ENCODE peak calls at places on chromosome 3, in five cellular contexts. One of them, this sample, is unnamed.

GRCh38 chr3:123394391-123395022 is 54.4 kb downstream of the ADCY5 start:
- DNase-seq in transverse colon: no peak
- DNase-seq in brain microvascular endothelial cell: no peak
- DNase-seq in pancreas: no peak
- DNase-seq in choroid plexus epithelial cell: no peak
- DNase-seq in this sample: peak

GRCh38 chr3:173553635-173554280 is 156.2 kb downstream of the NLGN1 start:
- DNase-seq in transverse colon: no peak
- DNase-seq in brain microvascular endothelial cell: peak
- DNase-seq in pancreas: no peak
- DNase-seq in choroid plexus epithelial cell: peak
- DNase-seq in this sample: no peak

GRCh38 chr3:16012086-16012485 is 162.4 kb upstream of the GALNT15 start:
- DNase-seq in pancreas: no peak
- DNase-seq in brain microvascular endothelial cell: peak
- DNase-seq in transverse colon: no peak
- DNase-seq in choroid plexus epithelial cell: peak
- DNase-seq in this sample: no peak

GRCh38 chr3:36701903-36702374 is 62.4 kb downstream of the DCLK3 start:
- DNase-seq in choroid plexus epithelial cell: peak
- DNase-seq in pancreas: no peak
- DNase-seq in brain microvascular endothelial cell: peak
- DNase-seq in transverse colon: no peak
- DNase-seq in this sample: no peak

GRCh38 chr3:151798476-151798875 is 15.4 kb upstream of the AADAC start:
- DNase-seq in transverse colon: no peak
- DNase-seq in choroid plexus epithelial cell: peak
- DNase-seq in brain microvascular endothelial cell: peak
- DNase-seq in pancreas: no peak
- DNase-seq in this sample: no peak

GRCh38 chr3:136750922-136751258 is 1.3 kb downstream of the STAG1 start:
- DNase-seq in choroid plexus epithelial cell: peak
- DNase-seq in brain microvascular endothelial cell: no peak
- DNase-seq in transverse colon: no peak
- DNase-seq in pancreas: no peak
- DNase-seq in this sample: no peak

GRCh38 chr3:58027704-58028317 is 19.6 kb downstream of the FLNB start:
- DNase-seq in brain microvascular endothelial cell: no peak
- DNase-seq in choroid plexus epithelial cell: no peak
- DNase-seq in pancreas: no peak
- DNase-seq in transverse colon: no peak
- DNase-seq in this sample: no peak

GRCh38 chr3:54733079-54733478 is 194.8 kb downstream of the LRTM1 start:
- DNase-seq in pancreas: no peak
- DNase-seq in choroid plexus epithelial cell: no peak
- DNase-seq in transverse colon: no peak
- DNase-seq in brain microvascular endothelial cell: no peak
- DNase-seq in this sample: no peak

GRCh38 chr3:106457278-106458210 is 588.7 kb upstream of the CBLB start:
- DNase-seq in transverse colon: no peak
- DNase-seq in choroid plexus epithelial cell: peak
- DNase-seq in brain microvascular endothelial cell: peak
- DNase-seq in pancreas: no peak
- DNase-seq in this sample: peak

GRCh38 chr3:136818191-136818850 is 605 bp upstream of the SLC35G2 start:
- DNase-seq in choroid plexus epithelial cell: peak
- DNase-seq in transverse colon: peak
- DNase-seq in brain microvascular endothelial cell: peak
- DNase-seq in pancreas: peak
- DNase-seq in this sample: peak

GRCh38 chr3:95134693-95135375 is 1072.0 kb downstream of the NSUN3 start:
- DNase-seq in transverse colon: no peak
- DNase-seq in pancreas: no peak
- DNase-seq in brain microvascular endothelial cell: no peak
- DNase-seq in choroid plexus epithelial cell: peak
- DNase-seq in this sample: no peak

DNA sequence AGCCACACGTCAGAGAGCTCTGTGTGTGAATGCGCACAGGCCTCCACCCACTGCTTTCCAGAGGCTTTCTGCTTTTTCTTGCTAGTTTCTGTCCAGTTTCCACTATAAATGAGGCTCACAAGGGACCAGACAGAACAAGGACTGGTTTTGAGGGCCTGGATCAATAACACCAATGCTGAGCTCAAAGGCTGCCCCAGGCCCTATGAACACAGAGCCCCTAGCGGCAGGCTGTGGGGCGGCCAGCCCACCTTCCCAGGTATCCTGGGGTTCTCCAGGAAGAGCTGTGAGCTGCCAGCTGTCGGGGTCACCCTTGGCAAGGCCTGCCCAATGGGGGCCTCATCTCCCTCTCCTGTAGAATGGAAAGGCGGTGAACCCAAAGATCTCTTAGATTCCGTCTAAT is 2.2 kb upstream of the ITIH3 start:
- DNase-seq in brain microvascular endothelial cell: no peak
- DNase-seq in choroid plexus epithelial cell: no peak
- DNase-seq in pancreas: no peak
- DNase-seq in transverse colon: no peak
- DNase-seq in this sample: no peak
- TF ChIP-seq CTCF in brain microvascular endothelial cell: peak
- TF ChIP-seq CTCF in choroid plexus epithelial cell: peak
- TF ChIP-seq CTCF in pancreas: no peak
- TF ChIP-seq CTCF in transverse colon: no peak
- TF ChIP-seq CTCF in this sample: no peak

GRCh38 chr3:160576621-160577020 is 11.2 kb upstream of the KPNA4 start:
- DNase-seq in pancreas: no peak
- DNase-seq in brain microvascular endothelial cell: no peak
- DNase-seq in choroid plexus epithelial cell: peak
- DNase-seq in transverse colon: no peak
- DNase-seq in this sample: no peak

GRCh38 chr3:160577093-160577492 is 11.7 kb upstream of the KPNA4 start:
- DNase-seq in pancreas: no peak
- DNase-seq in brain microvascular endothelial cell: no peak
- DNase-seq in transverse colon: no peak
- DNase-seq in choroid plexus epithelial cell: no peak
- DNase-seq in this sample: no peak

GRCh38 chr3:160575589-160575988 is 10.2 kb upstream of the KPNA4 start:
- DNase-seq in brain microvascular endothelial cell: no peak
- DNase-seq in pancreas: no peak
- DNase-seq in transverse colon: no peak
- DNase-seq in choroid plexus epithelial cell: no peak
- DNase-seq in this sample: no peak

GRCh38 chr3:160574636-160575035 is 9.3 kb upstream of the KPNA4 start:
- DNase-seq in pancreas: no peak
- DNase-seq in transverse colon: no peak
- DNase-seq in choroid plexus epithelial cell: no peak
- DNase-seq in brain microvascular endothelial cell: no peak
- DNase-seq in this sample: no peak

DNA sequence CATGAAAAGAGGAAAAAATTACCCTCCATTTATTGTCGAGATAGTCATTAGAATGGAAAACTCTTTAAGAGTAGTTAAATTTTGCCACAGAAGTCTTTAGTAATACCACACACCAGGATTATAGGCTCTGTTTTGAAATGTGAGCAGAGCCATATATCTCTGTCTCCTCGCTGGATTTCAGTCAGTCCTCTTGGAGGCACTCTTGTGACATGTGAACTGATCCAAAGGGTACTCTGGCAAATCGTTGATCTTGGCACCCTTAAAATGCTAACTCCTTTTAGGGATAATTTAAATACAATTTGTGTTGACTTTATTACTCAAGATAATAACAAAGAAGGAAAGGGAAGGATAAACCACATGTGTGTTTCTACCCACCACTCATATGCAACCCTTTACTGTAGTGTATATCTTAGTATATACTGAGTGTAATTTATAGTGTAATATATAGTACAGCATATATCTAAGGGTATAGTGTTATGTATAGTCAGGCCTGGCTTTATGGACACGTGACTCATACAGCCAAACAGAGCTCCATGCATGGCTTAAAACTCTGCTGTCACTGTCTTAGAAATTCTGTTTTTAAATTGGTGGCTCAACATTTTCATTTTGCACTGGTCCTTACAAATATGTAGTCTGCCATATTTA is 12.3 kb upstream of the KPNA4 start:
- DNase-seq in brain microvascular endothelial cell: peak
- DNase-seq in choroid plexus epithelial cell: peak
- DNase-seq in transverse colon: no peak
- DNase-seq in pancreas: no peak
- DNase-seq in this sample: no peak
- TF ChIP-seq CTCF in brain microvascular endothelial cell: peak
- TF ChIP-seq CTCF in choroid plexus epithelial cell: peak
- TF ChIP-seq CTCF in transverse colon: no peak
- TF ChIP-seq CTCF in pancreas: no peak
- TF ChIP-seq CTCF in this sample: peak

DNA sequence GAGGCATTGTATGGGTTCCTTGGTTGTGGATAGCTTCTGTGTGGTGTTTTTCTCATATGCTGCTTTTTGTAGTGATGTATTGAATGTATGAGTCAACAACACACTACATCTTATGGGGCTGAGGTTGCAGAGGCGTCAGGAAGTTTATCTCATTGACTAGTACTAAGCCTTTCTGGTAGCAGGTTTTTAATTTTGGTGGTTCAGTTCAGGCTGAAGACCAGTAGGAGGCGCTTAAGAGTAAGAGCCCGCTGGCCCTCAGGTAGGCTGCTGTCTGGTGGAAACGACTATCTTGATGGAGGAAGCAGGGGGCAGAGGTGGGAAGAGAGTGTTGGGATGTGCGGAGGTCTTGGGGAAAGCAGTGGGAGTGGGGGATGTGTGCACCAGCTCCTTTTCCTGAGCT is 62.4 kb downstream of the RTP4 start:
- DNase-seq in pancreas: no peak
- DNase-seq in transverse colon: no peak
- DNase-seq in choroid plexus epithelial cell: no peak
- DNase-seq in brain microvascular endothelial cell: no peak
- DNase-seq in this sample: no peak
- TF ChIP-seq CTCF in pancreas: no peak
- TF ChIP-seq CTCF in transverse colon: no peak
- TF ChIP-seq CTCF in choroid plexus epithelial cell: peak
- TF ChIP-seq CTCF in brain microvascular endothelial cell: peak
- TF ChIP-seq CTCF in this sample: no peak

GRCh38 chr3:51307458-51307857 is 77.6 kb upstream of the MANF start:
- DNase-seq in pancreas: no peak
- DNase-seq in choroid plexus epithelial cell: no peak
- DNase-seq in brain microvascular endothelial cell: no peak
- DNase-seq in transverse colon: no peak
- DNase-seq in this sample: no peak

GRCh38 chr3:51306093-51306492 is 79.0 kb upstream of the MANF start:
- DNase-seq in pancreas: no peak
- DNase-seq in brain microvascular endothelial cell: no peak
- DNase-seq in transverse colon: no peak
- DNase-seq in choroid plexus epithelial cell: no peak
- DNase-seq in this sample: no peak

GRCh38 chr3:51311055-51311454 is 74.0 kb upstream of the MANF start:
- DNase-seq in transverse colon: no peak
- DNase-seq in brain microvascular endothelial cell: peak
- DNase-seq in pancreas: no peak
- DNase-seq in choroid plexus epithelial cell: peak
- DNase-seq in this sample: no peak
- TF ChIP-seq CTCF in transverse colon: peak
- TF ChIP-seq CTCF in brain microvascular endothelial cell: peak
- TF ChIP-seq CTCF in pancreas: no peak
- TF ChIP-seq CTCF in choroid plexus epithelial cell: peak
- TF ChIP-seq CTCF in this sample: peak